ENCODE peak calls at places on chromosomes 4 and X, in six cellular contexts. Z is HepG2, C is GM12878, K is SK-N-SH, N is K562, I is HCT116. W is an unnamed sample. For H3K79me2, the result is how much of the 10 kb centered on the place peaks cover.

GRCh38 chr4:125355791-125356190 is 41.0 kb downstream of the FAT4 start:
- DNase-seq in Z (no peak), C (no peak), K (no peak), N (no peak), I (no peak), W (no peak)

GRCh38 chrX:40154853-40155616 is 57.3 kb upstream of the BCOR start:
- DNase-seq in Z (peak), C (no peak), K (peak), N (peak), I (no peak), W (peak)

GRCh38 chr4:158239196-158239595 is 28.9 kb downstream of the TMEM144 start:
- DNase-seq in Z (no peak), C (no peak), K (no peak), N (no peak), I (no peak), W (no peak)

GRCh38 chr4:70583952-70584834 is 7.9 kb upstream of the AMBN start:
- DNase-seq in Z (peak), C (no peak), K (no peak), N (no peak), I (peak), W (no peak)

GRCh38 chrX:47316276-47317025 is 53.9 kb upstream of the ZNF157 start:
- DNase-seq in Z (no peak), C (no peak), K (peak), N (no peak), I (no peak), W (peak)

GRCh38 chrX:110037181-110037580 is 34.3 kb downstream of the TMEM164 start:
- DNase-seq in Z (no peak), C (no peak), K (no peak), N (no peak), I (no peak), W (no peak)

GRCh38 chr4:91958651-91959050 is 345.1 kb upstream of the GRID2 start:
- DNase-seq in Z (no peak), C (no peak), K (peak), N (no peak), I (no peak), W (peak)

GRCh38 chr4:7020856-7021255 is 22.3 kb upstream of the TADA2B start:
- DNase-seq in Z (no peak), C (no peak), K (no peak), N (no peak), I (no peak), W (no peak)

GRCh38 chr4:168716411-168717129 is 219.7 kb downstream of the PALLD start:
- DNase-seq in Z (no peak), C (no peak), K (no peak), N (no peak), I (no peak), W (no peak)

GRCh38 chr4:7813674-7814073 is 126.0 kb downstream of the AFAP1 start:
- DNase-seq in Z (peak), C (no peak), K (no peak), N (no peak), I (no peak), W (no peak)

GRCh38 chrX:143837010-143837409 is 46.9 kb upstream of the UBE2NL start:
- DNase-seq in Z (no peak), C (no peak), K (no peak), N (no peak), I (no peak), W (no peak)

GRCh38 chrX:20382518-20383291 is 116.0 kb upstream of the RPS6KA3 start:
- DNase-seq in Z (peak), C (peak), K (peak), N (no peak), I (no peak), W (no peak)

GRCh38 chrX:114390251-114390796 is 193.6 kb upstream of the HTR2C start:
- DNase-seq in Z (no peak), C (no peak), K (no peak), N (peak), I (no peak), W (no peak)

GRCh38 chrX:50448565-50448964 is 22.1 kb downstream of the DGKK start:
- DNase-seq in Z (peak), C (no peak), K (no peak), N (peak), I (peak), W (peak)

GRCh38 chrX:136495043-136495442 is 2.3 kb upstream of the HTATSF1 start:
- DNase-seq in Z (no peak), C (no peak), K (no peak), N (no peak), I (no peak), W (no peak)

GRCh38 chrX:136491832-136492231 is 4.1 kb downstream of the BRS3 start:
- DNase-seq in Z (no peak), C (no peak), K (no peak), N (no peak), I (no peak), W (peak)

GRCh38 chrX:136496768-136497555 is 430 bp upstream of the HTATSF1 start:
- DNase-seq in Z (peak), C (peak), K (peak), N (peak), I (peak), W (peak)

GRCh38 chrX:136496359-136496767 is 1.0 kb upstream of the HTATSF1 start:
- DNase-seq in Z (peak), C (no peak), K (no peak), N (no peak), I (no peak), W (no peak)

GRCh38 chrX:136497556-136498048 is at the start of gene HTATSF1:
- DNase-seq in Z (no peak), C (no peak), K (no peak), N (no peak), I (no peak), W (peak)
- TF ChIP-seq REST in Z (no peak), C (no peak), K (no peak), N (no peak), I (no peak), W (no peak)

GRCh38 chr4:48268956-48269860 is at the start of gene TEC:
- DNase-seq in Z (no peak), C (no peak), K (peak), N (peak), I (peak), W (peak)
- H3K79me2 ChIP-seq in Z (under half), C (half or more), K (under half), N (half or more), I (under half), W (under half)

GRCh38 chrX:69501433-69501832 is 2.7 kb upstream of the NALF2 start:
- DNase-seq in Z (peak), C (no peak), K (no peak), N (peak), I (peak), W (peak)

GRCh38 chrX:69503228-69503834 is 795 bp upstream of the NALF2 start:
- DNase-seq in Z (peak), C (no peak), K (peak), N (no peak), I (peak), W (peak)

GRCh38 chrX:69504626-69505612 is 793 bp downstream of the NALF2 start:
- DNase-seq in Z (no peak), C (no peak), K (peak), N (no peak), I (no peak), W (peak)

GRCh38 chrX:69505772-69506616 is 1.9 kb downstream of the NALF2 start:
- DNase-seq in Z (no peak), C (no peak), K (no peak), N (no peak), I (no peak), W (peak)

GRCh38 chrX:69503835-69504625 is at the start of gene NALF2:
- DNase-seq in Z (peak), C (no peak), K (peak), N (no peak), I (peak), W (peak)
- H3K4me2 ChIP-seq in Z (peak), C (peak), K (peak), N (no peak), I (peak), W (peak)

GRCh38 chr4:173311368-173311767 is 22.8 kb downstream of the HMGB2 start:
- DNase-seq in Z (no peak), C (no peak), K (no peak), N (no peak), I (no peak), W (no peak)
- TF ChIP-seq REST in Z (no peak), C (no peak), K (no peak), N (no peak), I (no peak), W (no peak)

DNA sequence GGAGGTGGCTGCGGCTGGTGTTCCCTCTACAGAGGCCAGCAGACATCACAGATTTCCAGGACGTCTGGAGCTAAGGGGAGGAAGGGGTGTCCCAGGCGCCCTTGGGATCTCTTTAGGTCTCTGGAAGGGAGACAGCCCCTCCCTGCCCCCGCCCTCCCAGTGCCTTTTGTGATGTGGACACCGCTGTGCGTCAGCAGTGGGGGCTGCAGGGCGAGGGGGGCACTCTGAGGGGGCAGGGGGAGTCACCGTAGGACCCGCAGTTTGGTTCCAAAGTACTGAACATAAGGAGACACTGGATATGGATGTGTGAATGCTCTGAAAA is 25.6 kb upstream of the MXD4 start:
- DNase-seq in Z (no peak), C (no peak), K (no peak), N (no peak), I (no peak), W (no peak)
- H3K79me2 ChIP-seq in Z (under half), C (under half), K (under half), N (under half), I (under half), W (under half)

GRCh38 chrX:53377464-53377863 is 45.0 kb downstream of the SMC1A start:
- DNase-seq in Z (no peak), C (no peak), K (no peak), N (no peak), I (no peak), W (no peak)

GRCh38 chrX:53379008-53379710 is 43.3 kb downstream of the SMC1A start:
- DNase-seq in Z (no peak), C (no peak), K (no peak), N (no peak), I (no peak), W (no peak)

GRCh38 chrX:53383376-53384087 is 38.9 kb downstream of the SMC1A start:
- DNase-seq in Z (peak), C (no peak), K (no peak), N (no peak), I (no peak), W (no peak)

GRCh38 chrX:53374923-53375322 is 47.5 kb downstream of the SMC1A start:
- DNase-seq in Z (no peak), C (no peak), K (no peak), N (peak), I (no peak), W (peak)

GRCh38 chrX:53379747-53380146 is 42.7 kb downstream of the SMC1A start:
- DNase-seq in Z (no peak), C (no peak), K (no peak), N (no peak), I (no peak), W (no peak)
- H3K4me2 ChIP-seq in Z (no peak), C (no peak), K (no peak), N (no peak), I (no peak), W (no peak)